ENCODE peak calls at places on chromosomes 13 and 19, in five cellular contexts. T is SK-N-SH, J is psoas muscle, F is adrenal gland, U is uterus. H is an unnamed sample. For H3K9me3 and H3K4me1, the result is how much of the 10 kb centered on the place peaks cover.

GRCh38 chr19:41426952-41427646 is at the start of gene B3GNT8:
- DNase-seq in U (peak), F (peak), J (peak), T (peak), H (peak)

GRCh38 chr19:33713194-33713593 is 83.5 kb upstream of the KCTD15 start:
- DNase-seq in U (no peak), T (no peak), J (no peak), F (no peak), H (peak)

GRCh38 chr13:99484405-99484981 is 16.8 kb upstream of the TM9SF2 start:
- DNase-seq in T (no peak), F (no peak), U (no peak), J (no peak), H (no peak)

GRCh38 chr19:42277821-42278809 is 9.1 kb downstream of the CIC start:
- DNase-seq in J (peak), U (peak), F (peak), T (peak), H (peak)

GRCh38 chr19:29636553-29637325 is 28.5 kb upstream of the PLEKHF1 start:
- DNase-seq in F (no peak), T (no peak), J (no peak), U (no peak), H (no peak)

GRCh38 chr19:1725100-1726064 is 27.9 kb upstream of the ONECUT3 start:
- DNase-seq in F (peak), T (peak), J (no peak), U (no peak), H (peak)

GRCh38 chr13:99465454-99465853 is 35.8 kb upstream of the TM9SF2 start:
- DNase-seq in F (no peak), J (no peak), T (no peak), U (no peak), H (no peak)

GRCh38 chr19:39413903-39414608 is 1.6 kb downstream of the PLEKHG2 start:
- DNase-seq in T (peak), J (peak), F (no peak), U (peak), H (peak)

GRCh38 chr19:3497757-3498515 is 2.5 kb downstream of the DOHH start:
- DNase-seq in T (no peak), J (no peak), U (no peak), F (no peak), H (no peak)

GRCh38 chr13:104936304-104936703 is 1599.2 kb downstream of the EFNB2 start:
- DNase-seq in J (no peak), U (no peak), T (no peak), F (no peak), H (no peak)

GRCh38 chr19:19873381-19873780 is 7.7 kb downstream of the ZNF253 start:
- DNase-seq in J (no peak), U (no peak), T (no peak), F (no peak), H (no peak)

GRCh38 chr13:36736119-36736726 is 62.4 kb downstream of the SERTM1 start:
- DNase-seq in U (peak), F (peak), J (no peak), T (peak), H (peak)

GRCh38 chr19:30092721-30093569 is 150.9 kb downstream of the URI1 start:
- DNase-seq in F (no peak), J (peak), U (no peak), T (no peak), H (no peak)

GRCh38 chr13:111882351-111882750 is 184.6 kb upstream of the SOX1 start:
- DNase-seq in U (no peak), J (no peak), F (no peak), T (no peak), H (no peak)

GRCh38 chr19:45779231-45780145 is 2.8 kb downstream of the DMPK start:
- DNase-seq in U (peak), T (peak), F (peak), J (peak), H (peak)

GRCh38 chr19:46979770-46980105 is 39.9 kb upstream of the NPAS1 start:
- DNase-seq in T (no peak), F (no peak), U (no peak), J (peak), H (no peak)

GRCh38 chr19:18436651-18437478 is 1.1 kb downstream of the ISYNA1 start:
- DNase-seq in F (peak), U (peak), J (peak), T (peak), H (peak)

GRCh38 chr13:109297628-109298027 is 488.8 kb downstream of the IRS2 start:
- DNase-seq in F (no peak), J (no peak), U (no peak), T (peak), H (no peak)

GRCh38 chr19:50705422-50706019 is 14.1 kb downstream of the SHANK1 start:
- DNase-seq in F (peak), J (no peak), T (peak), U (no peak), H (peak)

GRCh38 chr13:24107955-24108614 is 52.4 kb upstream of the SPATA13 start:
- DNase-seq in F (no peak), J (no peak), U (no peak), T (no peak), H (no peak)

GRCh38 chr13:97512732-97513131 is 78.8 kb downstream of the RAP2A start:
- DNase-seq in T (no peak), F (no peak), U (no peak), J (no peak), H (no peak)

GRCh38 chr13:41268764-41269163 is 5.4 kb upstream of the MTRF1 start:
- DNase-seq in F (no peak), T (no peak), J (no peak), U (no peak), H (peak)

GRCh38 chr13:68176486-68176885 is 946.4 kb upstream of the PCDH9 start:
- DNase-seq in T (no peak), F (peak), J (no peak), U (no peak), H (peak)

GRCh38 chr13:38265135-38265497 is 84.5 kb upstream of the UFM1 start:
- DNase-seq in F (no peak), T (no peak), U (no peak), J (no peak), H (no peak)

GRCh38 chr13:36369268-36370107 is 23.3 kb upstream of the SPART start:
- DNase-seq in F (no peak), J (no peak), U (no peak), T (no peak), H (peak)

GRCh38 chr13:24043590-24044350 is 116.8 kb upstream of the SPATA13 start:
- DNase-seq in F (peak), J (no peak), U (no peak), T (no peak), H (no peak)

GRCh38 chr13:28657784-28658538 is 969 bp upstream of the POMP start:
- DNase-seq in U (no peak), J (no peak), F (no peak), T (peak), H (peak)

GRCh38 chr13:112056284-112056727 is 10.6 kb upstream of the SOX1 start:
- DNase-seq in T (peak), U (no peak), F (no peak), J (no peak), H (no peak)

GRCh38 chr19:58559275-58560006 is 1.0 kb upstream of the UBE2M start:
- DNase-seq in J (peak), U (peak), T (peak), F (peak), H (peak)

GRCh38 chr13:109816112-109816978 is 30.0 kb upstream of the IRS2 start:
- DNase-seq in J (no peak), T (no peak), F (no peak), U (no peak), H (no peak)

GRCh38 chr19:16739546-16739945 is 19.9 kb downstream of the NWD1 start:
- DNase-seq in F (no peak), U (no peak), T (no peak), J (no peak), H (peak)

GRCh38 chr19:7004313-7004931 is 16.8 kb downstream of the MBD3L2B start:
- DNase-seq in U (no peak), J (no peak), T (no peak), F (peak), H (no peak)
- H3K9me3 ChIP-seq in U (under half), J (under half), T (under half), F (under half), H (under half)

GRCh38 chr13:48316826-48317510 is 13.4 kb downstream of the RB1 start:
- DNase-seq in U (no peak), F (no peak), T (no peak), J (no peak), H (no peak)
- H3K4me3 ChIP-seq in U (no peak), F (no peak), T (no peak), J (no peak), H (no peak)

GRCh38 chr19:44690131-44690440 is 8.9 kb upstream of the CEACAM16 start:
- DNase-seq in U (no peak), T (no peak), J (no peak), F (no peak), H (no peak)
- H3K4me1 ChIP-seq in U (under half), T (under half), J (under half), F (under half), H (under half)

DNA sequence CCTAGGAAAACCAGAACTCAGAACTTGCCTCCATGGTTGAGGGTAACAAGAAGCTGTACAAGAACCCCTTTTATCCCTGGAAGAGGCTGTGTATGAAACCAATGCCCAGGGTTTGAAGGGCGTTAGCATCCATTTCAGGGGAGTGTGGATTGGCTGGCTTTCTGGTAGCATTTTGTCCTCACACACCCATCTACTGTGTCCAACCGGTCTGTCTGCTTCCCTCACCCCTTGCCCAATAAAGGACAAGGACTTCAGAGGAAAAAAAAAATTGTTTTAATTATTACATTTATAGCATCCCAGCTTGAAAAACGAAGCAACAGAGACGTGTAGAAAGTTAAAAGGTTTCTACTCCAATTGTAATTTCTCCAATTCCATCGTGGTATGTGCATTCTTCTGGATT is 2.7 kb upstream of the CYP4F8 start:
- DNase-seq in J (no peak), T (no peak), F (no peak), U (no peak), H (no peak)
- H3K9me3 ChIP-seq in J (under half), T (under half), F (under half), U (under half), H (under half)

DNA sequence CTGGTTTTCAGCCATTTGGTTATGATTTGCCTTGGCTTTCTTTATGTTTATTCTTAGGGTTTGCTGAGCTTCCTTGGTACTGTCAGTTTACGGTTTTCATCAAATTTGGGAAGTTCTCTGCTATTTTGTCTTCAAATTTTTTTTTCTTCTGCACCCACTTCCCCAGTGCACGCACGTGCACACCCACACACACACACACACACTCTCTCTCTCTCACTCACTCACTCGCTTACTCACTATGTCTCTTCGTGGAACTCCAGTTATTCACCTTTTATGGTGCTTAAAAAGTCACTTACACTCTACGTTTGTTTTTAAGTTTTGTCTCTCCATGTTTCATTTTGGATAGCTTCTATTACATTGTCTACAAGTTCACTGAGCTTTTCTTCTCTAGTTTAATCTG is 7.1 kb downstream of the AKAP11 start:
- DNase-seq in U (no peak), J (no peak), F (no peak), T (no peak), H (no peak)
- H3K4me3 ChIP-seq in U (no peak), J (no peak), F (no peak), T (no peak), H (no peak)

GRCh38 chr13:20779405-20779804 is 5.6 kb upstream of the EEF1AKMT1 start:
- DNase-seq in T (no peak), U (no peak), F (no peak), J (no peak), H (no peak)
- H3K4me1 ChIP-seq in T (under half), U (under half), F (under half), J (under half), H (under half)

GRCh38 chr13:51805313-51805712 is 1.4 kb upstream of the DHRS12 start:
- DNase-seq in F (no peak), T (no peak), J (no peak), U (no peak), H (no peak)
- H3K9me3 ChIP-seq in F (under half), T (under half), J (under half), U (under half), H (under half)

H was measured in SJCRH30.